ENCODE peak calls at places on chromosomes 3 and 15, in five cellular contexts. N is uterus, P is NCI-H345, V is dorsolateral prefrontal cortex, R is C1 segment of cervical spinal cord. C is an unnamed sample.

GRCh38 chr3:88986834-88987233 is 120.6 kb upstream of the EPHA3 start:
- DNase-seq in N (no peak), P (no peak), V (no peak), R (no peak), C (no peak)

GRCh38 chr3:8301977-8302589 is 199.5 kb upstream of the LMCD1 start:
- DNase-seq in N (no peak), P (peak), V (no peak), R (no peak), C (peak)

GRCh38 chr3:11637901-11638668 is 5.6 kb downstream of the VGLL4 start:
- DNase-seq in N (no peak), P (no peak), V (no peak), R (no peak), C (no peak)

GRCh38 chr3:69901802-69902201 is 97.7 kb upstream of the SAMMSON start:
- DNase-seq in N (no peak), P (no peak), V (no peak), R (no peak), C (no peak)

GRCh38 chr3:73681610-73682009 is 56.9 kb upstream of the PDZRN3 start:
- DNase-seq in N (no peak), P (no peak), V (no peak), R (no peak), C (no peak)

GRCh38 chr15:25677719-25678497 is 185.2 kb downstream of the ATP10A start:
- DNase-seq in N (no peak), P (no peak), V (no peak), R (no peak), C (no peak)

GRCh38 chr15:22980189-22981136 is at the start of gene CYFIP1:
- DNase-seq in N (peak), P (peak), V (no peak), R (peak), C (peak)

GRCh38 chr15:59327942-59328341 is 44.7 kb downstream of the MYO1E start:
- DNase-seq in N (no peak), P (no peak), V (no peak), R (no peak), C (no peak)

GRCh38 chr3:155428558-155428957 is 135.1 kb upstream of the STRIT1 start:
- DNase-seq in N (no peak), P (no peak), V (no peak), R (no peak), C (no peak)

GRCh38 chr15:89781891-89782618 is 5.9 kb downstream of the MESP2 start:
- DNase-seq in N (no peak), P (no peak), V (no peak), R (no peak), C (no peak)

GRCh38 chr3:119944091-119944490 is 150.2 kb downstream of the GSK3B start:
- DNase-seq in N (no peak), P (no peak), V (no peak), R (no peak), C (no peak)

GRCh38 chr15:93399121-93399520 is 310.1 kb upstream of the RGMA start:
- DNase-seq in N (no peak), P (no peak), V (no peak), R (no peak), C (no peak)

GRCh38 chr3:16069149-16069922 is 105.1 kb upstream of the GALNT15 start:
- DNase-seq in N (no peak), P (no peak), V (no peak), R (no peak), C (no peak)

GRCh38 chr3:14480207-14481017 is 59.7 kb downstream of the GRIP2 start:
- DNase-seq in N (peak), P (no peak), V (no peak), R (no peak), C (no peak)

GRCh38 chr3:14472471-14473351 is 67.4 kb downstream of the GRIP2 start:
- DNase-seq in N (peak), P (no peak), V (no peak), R (no peak), C (no peak)

GRCh38 chr3:123997543-123997942 is 5.6 kb upstream of the ROPN1 start:
- DNase-seq in N (no peak), P (no peak), V (no peak), R (no peak), C (no peak)

GRCh38 chr3:95926904-95927501 is 887.4 kb upstream of the EPHA6 start:
- DNase-seq in N (no peak), P (no peak), V (no peak), R (no peak), C (peak)

GRCh38 chr3:142270407-142270806 is 45.0 kb upstream of the GK5 start:
- DNase-seq in N (no peak), P (no peak), V (no peak), R (no peak), C (no peak)

GRCh38 chr3:132343018-132343612 is 25.9 kb downstream of the ACP3 start:
- DNase-seq in N (peak), P (peak), V (no peak), R (no peak), C (peak)

GRCh38 chr15:40928975-40929729 is at the start of gene DLL4:
- DNase-seq in N (peak), P (peak), V (no peak), R (no peak), C (peak)

C was measured in neural progenitor cell.